ENCODE peak calls at places on chromosome 6, in eight cellular contexts. M, K, F, L, R, E, G and T are unnamed samples.

GRCh38 chr6:28399370-28400121 is at the start of gene ZSCAN12:
- DNase-seq in M (peak; percentile 44), K (peak; percentile 29), F (peak; percentile 86), L (peak; percentile 81), R (peak; percentile 73), E (peak; percentile 64), G (peak; percentile 90), T (no peak)

GRCh38 chr6:98831057-98832031 is 3.0 kb upstream of the POU3F2 start:
- DNase-seq in M (no peak), K (no peak), F (no peak), L (no peak), R (no peak), E (no peak), G (no peak), T (no peak)

GRCh38 chr6:154624038-154624599 is 109.1 kb upstream of the SCAF8 start:
- DNase-seq in M (no peak), K (no peak), F (no peak), L (no peak), R (no peak), E (no peak), G (no peak), T (no peak)

GRCh38 chr6:107066697-107067659 is 39.0 kb downstream of the MTRES1 start:
- DNase-seq in M (peak; percentile 29), K (no peak), F (no peak), L (no peak), R (no peak), E (no peak), G (no peak), T (no peak)

GRCh38 chr6:169019727-169020491 is 233.7 kb downstream of the THBS2 start:
- DNase-seq in M (no peak), K (no peak), F (peak; percentile 28), L (no peak), R (no peak), E (no peak), G (no peak), T (no peak)

GRCh38 chr6:134925800-134926199 is 24.1 kb downstream of the ALDH8A1 start:
- DNase-seq in M (peak; percentile 28), K (no peak), F (no peak), L (no peak), R (no peak), E (no peak), G (no peak), T (no peak)

GRCh38 chr6:34959221-34959620 is 70.2 kb downstream of the ANKS1A start:
- DNase-seq in M (no peak), K (no peak), F (no peak), L (no peak), R (no peak), E (no peak), G (no peak), T (no peak)

GRCh38 chr6:108247965-108248536 is 12.8 kb downstream of the SNX3 start:
- DNase-seq in M (no peak), K (no peak), F (no peak), L (no peak), R (no peak), E (no peak), G (no peak), T (no peak)

GRCh38 chr6:31122803-31123706 is 2.8 kb upstream of the CDSN start:
- DNase-seq in M (peak; percentile 94), K (peak; percentile 49), F (peak; percentile 41), L (no peak), R (peak; percentile 90), E (no peak), G (peak; percentile 71), T (no peak)

GRCh38 chr6:13411484-13411883 is 75.9 kb downstream of the GFOD1 start:
- DNase-seq in M (no peak), K (no peak), F (no peak), L (no peak), R (no peak), E (no peak), G (no peak), T (no peak)

GRCh38 chr6:116251568-116252384 is 2.1 kb downstream of the TSPYL4 start:
- DNase-seq in M (no peak), K (no peak), F (no peak), L (no peak), R (peak; percentile 59), E (no peak), G (peak; percentile 57), T (peak; percentile 60)

GRCh38 chr6:164035912-164036485 is 621.5 kb downstream of the QKI start:
- DNase-seq in M (no peak), K (no peak), F (no peak), L (no peak), R (no peak), E (no peak), G (no peak), T (no peak)

GRCh38 chr6:44456070-44456965 is 68.8 kb downstream of the CDC5L start:
- DNase-seq in M (peak; percentile 52), K (no peak), F (peak; percentile 61), L (peak; percentile 81), R (peak; percentile 55), E (no peak), G (peak; percentile 55), T (no peak)

GRCh38 chr6:149642829-149643580 is 5.5 kb downstream of the KATNA1 start:
- DNase-seq in M (peak; percentile 1), K (peak; percentile 17), F (no peak), L (no peak), R (peak; percentile 12), E (no peak), G (no peak), T (no peak)

GRCh38 chr6:168514216-168514615 is 73.2 kb downstream of the SMOC2 start:
- DNase-seq in M (no peak), K (no peak), F (no peak), L (no peak), R (no peak), E (no peak), G (no peak), T (no peak)

GRCh38 chr6:15082708-15083107 is 163.2 kb upstream of the JARID2 start:
- DNase-seq in M (no peak), K (no peak), F (no peak), L (no peak), R (no peak), E (no peak), G (no peak), T (no peak)

GRCh38 chr6:9482030-9482731 is 932.7 kb downstream of the TFAP2A start:
- DNase-seq in M (peak; percentile 85), K (peak; percentile 81), F (no peak), L (peak; percentile 5), R (peak; percentile 88), E (no peak), G (peak; percentile 94), T (peak; percentile 83)

GRCh38 chr6:162123797-162124196 is 603.8 kb downstream of the PRKN start:
- DNase-seq in M (peak; percentile 23), K (no peak), F (no peak), L (peak; percentile 26), R (no peak), E (no peak), G (no peak), T (no peak)

GRCh38 chr6:103680116-103680515 is 1179.6 kb downstream of the HACE1 start:
- DNase-seq in M (no peak), K (no peak), F (no peak), L (no peak), R (no peak), E (no peak), G (no peak), T (no peak)

GRCh38 chr6:1190361-1190760 is 121.5 kb upstream of the FOXQ1 start:
- DNase-seq in M (peak; percentile 97), K (peak; percentile 70), F (peak; percentile 79), L (no peak), R (peak; percentile 72), E (no peak), G (peak; percentile 69), T (peak; percentile 91)

GRCh38 chr6:14456941-14457340 is 339.4 kb downstream of the CD83 start:
- DNase-seq in M (no peak), K (no peak), F (no peak), L (no peak), R (no peak), E (no peak), G (no peak), T (no peak)

GRCh38 chr6:150686566-150686965 is 86.9 kb downstream of the PLEKHG1 start:
- DNase-seq in M (no peak), K (no peak), F (no peak), L (no peak), R (no peak), E (no peak), G (no peak), T (no peak)

GRCh38 chr6:41475164-41475563 is 71.0 kb upstream of the FOXP4 start:
- DNase-seq in M (no peak), K (no peak), F (no peak), L (no peak), R (no peak), E (no peak), G (no peak), T (no peak)